ENCODE peak calls at places on chromosomes 6 and 20, in six cellular contexts. One of them, this sample, is unnamed.

GRCh38 chr20:19381947-19382346 is 169.5 kb downstream of the SLC24A3 start:
- DNase-seq in HCT116: no peak
- DNase-seq in SK-N-SH: no peak
- DNase-seq in breast epithelium: no peak
- DNase-seq in GM12891: no peak
- DNase-seq in GM12892: no peak
- DNase-seq in this sample: peak

GRCh38 chr6:154590770-154591169 is 80.3 kb upstream of the CNKSR3 start:
- DNase-seq in SK-N-SH: no peak
- DNase-seq in HCT116: no peak
- DNase-seq in breast epithelium: no peak
- DNase-seq in GM12892: no peak
- DNase-seq in GM12891: no peak
- DNase-seq in this sample: no peak

GRCh38 chr6:108419934-108420609 is 125.2 kb downstream of the AFG1L start:
- DNase-seq in SK-N-SH: no peak
- DNase-seq in GM12891: no peak
- DNase-seq in GM12892: no peak
- DNase-seq in HCT116: no peak
- DNase-seq in breast epithelium: no peak
- DNase-seq in this sample: no peak

GRCh38 chr20:10812738-10813327 is 139.0 kb upstream of the JAG1 start:
- DNase-seq in breast epithelium: no peak
- DNase-seq in GM12891: no peak
- DNase-seq in GM12892: no peak
- DNase-seq in HCT116: no peak
- DNase-seq in SK-N-SH: no peak
- DNase-seq in this sample: peak

GRCh38 chr6:13526718-13527668 is 39.6 kb upstream of the GFOD1 start:
- DNase-seq in HCT116: no peak
- DNase-seq in GM12892: peak
- DNase-seq in SK-N-SH: peak
- DNase-seq in GM12891: peak
- DNase-seq in breast epithelium: no peak
- DNase-seq in this sample: no peak

GRCh38 chr20:44022464-44022863 is 107.8 kb downstream of the TOX2 start:
- DNase-seq in GM12891: no peak
- DNase-seq in breast epithelium: no peak
- DNase-seq in HCT116: no peak
- DNase-seq in SK-N-SH: no peak
- DNase-seq in GM12892: no peak
- DNase-seq in this sample: no peak

GRCh38 chr20:47440857-47441773 is 60.6 kb upstream of the NCOA3 start:
- DNase-seq in breast epithelium: no peak
- DNase-seq in SK-N-SH: no peak
- DNase-seq in HCT116: no peak
- DNase-seq in GM12891: no peak
- DNase-seq in GM12892: no peak
- DNase-seq in this sample: no peak

GRCh38 chr20:32749914-32750637 is 6.8 kb upstream of the COMMD7 start:
- DNase-seq in SK-N-SH: no peak
- DNase-seq in GM12891: no peak
- DNase-seq in breast epithelium: no peak
- DNase-seq in HCT116: no peak
- DNase-seq in GM12892: no peak
- DNase-seq in this sample: no peak

GRCh38 chr20:3080939-3081388 is 3.6 kb downstream of the AVP start:
- DNase-seq in GM12891: no peak
- DNase-seq in HCT116: no peak
- DNase-seq in GM12892: no peak
- DNase-seq in SK-N-SH: no peak
- DNase-seq in breast epithelium: no peak
- DNase-seq in this sample: no peak

GRCh38 chr20:37348643-37349516 is 2.9 kb downstream of the SRC start:
- DNase-seq in HCT116: no peak
- DNase-seq in GM12892: peak
- DNase-seq in breast epithelium: no peak
- DNase-seq in GM12891: no peak
- DNase-seq in SK-N-SH: peak
- DNase-seq in this sample: no peak

GRCh38 chr20:51276331-51276730 is 253.4 kb upstream of the KCNG1 start:
- DNase-seq in GM12891: no peak
- DNase-seq in breast epithelium: no peak
- DNase-seq in GM12892: no peak
- DNase-seq in SK-N-SH: no peak
- DNase-seq in HCT116: no peak
- DNase-seq in this sample: no peak

GRCh38 chr6:26092443-26092842 is 5.2 kb downstream of the HFE start:
- DNase-seq in breast epithelium: no peak
- DNase-seq in HCT116: no peak
- DNase-seq in SK-N-SH: no peak
- DNase-seq in GM12891: no peak
- DNase-seq in GM12892: no peak
- DNase-seq in this sample: no peak

GRCh38 chr6:1778693-1779235 is 169.0 kb downstream of the FOXC1 start:
- DNase-seq in GM12891: no peak
- DNase-seq in breast epithelium: no peak
- DNase-seq in SK-N-SH: no peak
- DNase-seq in GM12892: no peak
- DNase-seq in HCT116: no peak
- DNase-seq in this sample: no peak

GRCh38 chr20:49545572-49545971 is 22.4 kb downstream of the PTGIS start:
- DNase-seq in breast epithelium: no peak
- DNase-seq in GM12892: no peak
- DNase-seq in SK-N-SH: no peak
- DNase-seq in GM12891: no peak
- DNase-seq in HCT116: no peak
- DNase-seq in this sample: no peak

DNA sequence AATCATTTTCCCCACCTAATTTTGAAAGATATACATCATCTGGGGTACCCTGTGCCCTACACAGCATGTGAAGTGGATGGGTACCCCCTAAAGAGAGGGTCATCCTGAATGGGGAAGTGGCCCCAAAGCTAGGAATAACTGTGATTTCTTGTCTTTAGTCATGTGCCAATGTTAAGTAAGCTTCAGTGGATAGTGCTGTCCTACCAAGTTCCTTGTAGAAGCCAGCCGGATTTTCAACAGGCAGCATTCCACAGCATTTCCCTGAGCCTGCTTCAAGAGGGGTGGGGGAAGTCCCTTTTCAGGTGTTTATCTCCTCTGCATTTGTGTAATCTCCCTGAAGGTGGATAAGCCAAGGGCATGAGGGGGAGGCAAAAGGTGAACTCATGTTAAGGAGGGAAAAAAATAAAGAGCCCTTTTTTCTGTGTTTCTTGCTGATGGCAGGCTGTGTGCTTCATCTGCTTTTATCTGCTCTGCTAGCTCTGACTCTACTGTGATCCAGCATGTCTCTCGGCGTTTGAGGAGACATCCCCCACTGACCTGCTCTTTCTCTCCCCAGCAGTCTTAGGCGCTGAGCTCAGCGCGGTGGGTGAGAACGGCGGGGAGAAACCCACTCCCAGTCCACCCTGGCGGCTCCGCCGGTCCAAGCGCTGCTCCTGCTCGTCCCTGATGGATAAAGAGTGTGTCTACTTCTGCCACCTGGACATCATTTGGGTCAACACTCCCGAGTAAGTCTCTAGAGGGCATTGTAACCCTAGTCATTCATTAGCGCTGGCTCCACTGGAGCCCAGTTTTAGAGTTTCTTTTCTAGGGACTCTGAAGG is 1.8 kb downstream of the EDN1 start:
- DNase-seq in SK-N-SH: peak
- DNase-seq in breast epithelium: no peak
- DNase-seq in GM12892: no peak
- DNase-seq in HCT116: no peak
- DNase-seq in GM12891: no peak
- DNase-seq in this sample: no peak
- TF ChIP-seq POLR2AphosphoS5 in SK-N-SH: no peak
- TF ChIP-seq POLR2AphosphoS5 in breast epithelium: no peak
- TF ChIP-seq POLR2AphosphoS5 in GM12892: no peak
- TF ChIP-seq POLR2AphosphoS5 in HCT116: no peak
- TF ChIP-seq POLR2AphosphoS5 in GM12891: no peak
- TF ChIP-seq POLR2AphosphoS5 in this sample: no peak

GRCh38 chr6:15089569-15090144 is 156.2 kb upstream of the JARID2 start:
- DNase-seq in breast epithelium: peak
- DNase-seq in GM12892: no peak
- DNase-seq in SK-N-SH: no peak
- DNase-seq in GM12891: no peak
- DNase-seq in HCT116: no peak
- DNase-seq in this sample: no peak
- TF ChIP-seq POLR2AphosphoS5 in breast epithelium: no peak
- TF ChIP-seq POLR2AphosphoS5 in GM12892: no peak
- TF ChIP-seq POLR2AphosphoS5 in SK-N-SH: no peak
- TF ChIP-seq POLR2AphosphoS5 in GM12891: no peak
- TF ChIP-seq POLR2AphosphoS5 in HCT116: no peak
- TF ChIP-seq POLR2AphosphoS5 in this sample: no peak

GRCh38 chr20:45909336-45909808 is 2.6 kb downstream of the PLTP start:
- DNase-seq in HCT116: no peak
- DNase-seq in GM12891: no peak
- DNase-seq in GM12892: no peak
- DNase-seq in SK-N-SH: no peak
- DNase-seq in breast epithelium: no peak
- DNase-seq in this sample: no peak
- TF ChIP-seq POLR2AphosphoS5 in HCT116: no peak
- TF ChIP-seq POLR2AphosphoS5 in GM12891: no peak
- TF ChIP-seq POLR2AphosphoS5 in GM12892: no peak
- TF ChIP-seq POLR2AphosphoS5 in SK-N-SH: no peak
- TF ChIP-seq POLR2AphosphoS5 in breast epithelium: no peak
- TF ChIP-seq POLR2AphosphoS5 in this sample: no peak

GRCh38 chr6:20034408-20034769 is 177.9 kb downstream of the MBOAT1 start:
- DNase-seq in HCT116: no peak
- DNase-seq in GM12891: no peak
- DNase-seq in SK-N-SH: no peak
- DNase-seq in GM12892: no peak
- DNase-seq in breast epithelium: no peak
- DNase-seq in this sample: no peak
- TF ChIP-seq POLR2AphosphoS5 in HCT116: no peak
- TF ChIP-seq POLR2AphosphoS5 in GM12891: no peak
- TF ChIP-seq POLR2AphosphoS5 in SK-N-SH: no peak
- TF ChIP-seq POLR2AphosphoS5 in GM12892: no peak
- TF ChIP-seq POLR2AphosphoS5 in breast epithelium: no peak
- TF ChIP-seq POLR2AphosphoS5 in this sample: no peak

DNA sequence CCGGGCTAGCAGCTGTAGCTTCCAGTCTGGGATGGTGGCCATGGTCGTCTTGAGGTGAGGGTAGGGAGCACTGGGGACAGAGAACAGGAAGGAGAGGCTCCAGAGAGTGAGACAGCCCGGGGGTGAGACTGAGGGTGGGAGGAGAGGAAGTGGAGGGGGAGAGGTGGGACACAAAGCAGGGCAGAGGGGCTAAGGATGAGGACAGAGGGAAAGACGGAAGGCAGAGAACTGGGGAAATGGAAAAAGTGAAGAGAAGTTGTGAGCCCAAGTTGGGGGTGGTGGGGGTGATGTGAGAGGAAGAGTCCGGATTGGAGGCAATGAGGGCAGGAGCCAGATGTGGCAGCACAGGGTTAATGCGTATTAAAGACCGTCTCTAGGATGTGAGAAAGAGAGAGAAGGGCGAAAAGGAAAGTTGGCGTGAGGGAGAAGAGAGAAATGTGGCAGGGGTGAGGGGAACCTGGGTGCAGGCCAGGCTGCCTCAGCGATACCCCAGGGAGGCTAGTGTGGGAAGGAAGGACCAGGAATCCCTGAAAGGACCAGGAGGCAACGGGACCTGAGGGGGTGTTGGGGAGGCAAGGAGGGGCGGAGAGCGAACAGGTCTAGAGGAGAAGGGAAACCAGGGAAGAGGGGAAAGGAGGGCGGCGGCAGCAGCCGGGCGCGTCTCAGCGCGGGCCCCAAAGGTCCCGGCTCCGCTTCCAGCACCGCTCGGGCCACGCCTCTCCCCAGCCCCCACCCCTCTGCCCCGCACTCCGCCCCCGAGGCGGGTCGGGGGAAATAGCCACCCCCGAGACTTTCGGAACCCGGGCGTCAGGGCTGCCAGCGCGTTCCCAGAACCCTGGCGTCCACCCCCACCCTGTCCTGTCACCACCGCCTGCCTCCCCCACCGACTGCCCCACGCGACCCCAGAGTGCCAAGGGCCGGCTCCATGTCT is at the start of gene PPP1R18:
- DNase-seq in HCT116: no peak
- DNase-seq in SK-N-SH: peak
- DNase-seq in GM12891: peak
- DNase-seq in breast epithelium: peak
- DNase-seq in GM12892: peak
- DNase-seq in this sample: peak
- TF ChIP-seq POLR2AphosphoS5 in HCT116: peak
- TF ChIP-seq POLR2AphosphoS5 in SK-N-SH: peak
- TF ChIP-seq POLR2AphosphoS5 in GM12891: no peak
- TF ChIP-seq POLR2AphosphoS5 in breast epithelium: peak
- TF ChIP-seq POLR2AphosphoS5 in GM12892: peak
- TF ChIP-seq POLR2AphosphoS5 in this sample: peak

GRCh38 chr6:126923807-126924206 is 194.7 kb upstream of the RSPO3 start:
- DNase-seq in GM12891: no peak
- DNase-seq in SK-N-SH: no peak
- DNase-seq in GM12892: no peak
- DNase-seq in breast epithelium: no peak
- DNase-seq in HCT116: no peak
- DNase-seq in this sample: no peak
- TF ChIP-seq POLR2AphosphoS5 in GM12891: no peak
- TF ChIP-seq POLR2AphosphoS5 in SK-N-SH: no peak
- TF ChIP-seq POLR2AphosphoS5 in GM12892: no peak
- TF ChIP-seq POLR2AphosphoS5 in breast epithelium: no peak
- TF ChIP-seq POLR2AphosphoS5 in HCT116: no peak
- TF ChIP-seq POLR2AphosphoS5 in this sample: peak

GRCh38 chr6:127630800-127631199 is 53.8 kb downstream of the C6orf58 start:
- DNase-seq in SK-N-SH: no peak
- DNase-seq in HCT116: no peak
- DNase-seq in GM12892: no peak
- DNase-seq in breast epithelium: no peak
- DNase-seq in GM12891: no peak
- DNase-seq in this sample: no peak

GRCh38 chr6:127637830-127638229 is 60.9 kb downstream of the C6orf58 start:
- DNase-seq in GM12892: no peak
- DNase-seq in GM12891: no peak
- DNase-seq in breast epithelium: no peak
- DNase-seq in HCT116: no peak
- DNase-seq in SK-N-SH: no peak
- DNase-seq in this sample: no peak

GRCh38 chr6:127635091-127635490 is 58.1 kb downstream of the C6orf58 start:
- DNase-seq in HCT116: no peak
- DNase-seq in GM12891: no peak
- DNase-seq in breast epithelium: no peak
- DNase-seq in GM12892: no peak
- DNase-seq in SK-N-SH: no peak
- DNase-seq in this sample: no peak

GRCh38 chr6:127634178-127634577 is 57.2 kb downstream of the C6orf58 start:
- DNase-seq in HCT116: no peak
- DNase-seq in GM12891: no peak
- DNase-seq in GM12892: no peak
- DNase-seq in SK-N-SH: no peak
- DNase-seq in breast epithelium: no peak
- DNase-seq in this sample: no peak
- TF ChIP-seq POLR2AphosphoS5 in HCT116: no peak
- TF ChIP-seq POLR2AphosphoS5 in GM12891: no peak
- TF ChIP-seq POLR2AphosphoS5 in GM12892: no peak
- TF ChIP-seq POLR2AphosphoS5 in SK-N-SH: no peak
- TF ChIP-seq POLR2AphosphoS5 in breast epithelium: no peak
- TF ChIP-seq POLR2AphosphoS5 in this sample: no peak

GRCh38 chr6:100906325-100906724 is 25.2 kb upstream of the ASCC3 start:
- DNase-seq in breast epithelium: no peak
- DNase-seq in SK-N-SH: no peak
- DNase-seq in GM12891: no peak
- DNase-seq in HCT116: no peak
- DNase-seq in GM12892: no peak
- DNase-seq in this sample: no peak
- TF ChIP-seq POLR2AphosphoS5 in breast epithelium: no peak
- TF ChIP-seq POLR2AphosphoS5 in SK-N-SH: no peak
- TF ChIP-seq POLR2AphosphoS5 in GM12891: no peak
- TF ChIP-seq POLR2AphosphoS5 in HCT116: no peak
- TF ChIP-seq POLR2AphosphoS5 in GM12892: no peak
- TF ChIP-seq POLR2AphosphoS5 in this sample: no peak

GRCh38 chr6:40860443-40860842 is 178.6 kb downstream of the UNC5CL start:
- DNase-seq in HCT116: no peak
- DNase-seq in breast epithelium: no peak
- DNase-seq in GM12891: no peak
- DNase-seq in SK-N-SH: no peak
- DNase-seq in GM12892: no peak
- DNase-seq in this sample: no peak
- TF ChIP-seq POLR2AphosphoS5 in HCT116: no peak
- TF ChIP-seq POLR2AphosphoS5 in breast epithelium: no peak
- TF ChIP-seq POLR2AphosphoS5 in GM12891: no peak
- TF ChIP-seq POLR2AphosphoS5 in SK-N-SH: no peak
- TF ChIP-seq POLR2AphosphoS5 in GM12892: no peak
- TF ChIP-seq POLR2AphosphoS5 in this sample: no peak